ENCODE peak calls at places on chromosomes 6 and 20, in ten cellular contexts. J is cardiac muscle cell, B is cardiac fibroblast, Q is fibroblast of lung, F is GM12865, T is heart right ventricle, W is HCT116, G is lung, Z is upper lobe of left lung, Y is left ventricle myocardium inferior. H is an unnamed sample.

GRCh38 chr6:131949909-131950766 is 1.0 kb downstream of the CCN2 start:
- DNase-seq in G (peak; percentile 86), Q (peak; percentile 91), Y (peak; percentile 76), J (peak; percentile 96), T (peak; percentile 77), B (peak; percentile 96), Z (peak; percentile 69), W (peak; percentile 32), F (no peak), H (peak; percentile 81)

GRCh38 chr6:1439349-1439748 is 50.0 kb downstream of the FOXF2 start:
- DNase-seq in Y (no peak), Q (peak; percentile 18), G (no peak), F (no peak), B (peak; percentile 17), Z (no peak), J (peak; percentile 33), W (no peak), T (no peak), H (no peak)

GRCh38 chr6:94238868-94239267 is 819.5 kb upstream of the EPHA7 start:
- DNase-seq in T (no peak), Q (no peak), B (no peak), W (no peak), F (peak; percentile 7), G (no peak), Y (no peak), J (no peak), Z (no peak), H (no peak)

GRCh38 chr6:158642097-158642601 is 2.4 kb downstream of the DYNLT1 start:
- DNase-seq in J (peak; percentile 73), Q (peak; percentile 95), Y (no peak), Z (peak; percentile 59), T (peak; percentile 46), F (no peak), G (peak; percentile 41), B (peak; percentile 83), W (no peak), H (no peak)

GRCh38 chr20:2485662-2486061 is 15.1 kb upstream of the SNRPB start:
- DNase-seq in F (no peak), Z (peak; percentile 24), Y (peak; percentile 56), G (no peak), Q (no peak), J (no peak), T (peak; percentile 57), W (no peak), B (no peak), H (no peak)

GRCh38 chr6:5084192-5084786 is 852 bp upstream of the PPP1R3G start:
- DNase-seq in Z (no peak), J (no peak), F (peak; percentile 28), B (no peak), Q (no peak), G (no peak), W (no peak), Y (peak; percentile 75), T (no peak), H (no peak)

GRCh38 chr20:39083781-39084180 is 121.6 kb downstream of the DHX35 start:
- DNase-seq in T (no peak), B (no peak), G (no peak), Q (no peak), J (no peak), F (no peak), Z (no peak), W (no peak), Y (no peak), H (no peak)

GRCh38 chr6:18160921-18161320 is 5.7 kb downstream of the KDM1B start:
- DNase-seq in B (no peak), J (no peak), Y (no peak), G (no peak), Z (no peak), Q (no peak), T (no peak), F (no peak), W (no peak), H (no peak)

GRCh38 chr6:43386492-43386891 is 17.0 kb upstream of the ZNF318 start:
- DNase-seq in T (no peak), G (no peak), J (no peak), F (peak; percentile 45), B (no peak), Y (no peak), W (no peak), Q (peak; percentile 5), Z (no peak), H (no peak)

GRCh38 chr20:53287357-53288042 is 306.1 kb downstream of the ZNF217 start:
- DNase-seq in Z (no peak), F (peak; percentile 3), W (no peak), T (no peak), B (no peak), J (peak; percentile 0), Q (no peak), Y (no peak), G (no peak), H (no peak)

GRCh38 chr20:49889943-49890650 is 25.2 kb downstream of the SPATA2 start:
- DNase-seq in J (no peak), Z (no peak), W (no peak), G (no peak), F (no peak), Q (no peak), B (no peak), Y (no peak), T (no peak), H (no peak)

GRCh38 chr6:142846883-142847287 is 98.1 kb downstream of the HIVEP2 start:
- DNase-seq in F (peak; percentile 78), T (peak; percentile 58), G (no peak), W (no peak), B (peak; percentile 81), Q (peak; percentile 93), Y (no peak), J (peak; percentile 67), Z (no peak), H (peak; percentile 69)

GRCh38 chr6:13351271-13351670 is 22.9 kb upstream of the TBC1D7 start:
- DNase-seq in Q (no peak), T (no peak), W (no peak), Z (no peak), Y (no peak), J (no peak), G (no peak), F (no peak), B (no peak), H (no peak)

GRCh38 chr20:19903168-19903676 is 113.9 kb upstream of the NAA20 start:
- DNase-seq in T (peak; percentile 47), Y (no peak), Q (peak; percentile 20), Z (peak; percentile 53), F (peak; percentile 77), G (peak; percentile 39), B (peak; percentile 45), W (no peak), J (peak; percentile 65), H (no peak)

DNA sequence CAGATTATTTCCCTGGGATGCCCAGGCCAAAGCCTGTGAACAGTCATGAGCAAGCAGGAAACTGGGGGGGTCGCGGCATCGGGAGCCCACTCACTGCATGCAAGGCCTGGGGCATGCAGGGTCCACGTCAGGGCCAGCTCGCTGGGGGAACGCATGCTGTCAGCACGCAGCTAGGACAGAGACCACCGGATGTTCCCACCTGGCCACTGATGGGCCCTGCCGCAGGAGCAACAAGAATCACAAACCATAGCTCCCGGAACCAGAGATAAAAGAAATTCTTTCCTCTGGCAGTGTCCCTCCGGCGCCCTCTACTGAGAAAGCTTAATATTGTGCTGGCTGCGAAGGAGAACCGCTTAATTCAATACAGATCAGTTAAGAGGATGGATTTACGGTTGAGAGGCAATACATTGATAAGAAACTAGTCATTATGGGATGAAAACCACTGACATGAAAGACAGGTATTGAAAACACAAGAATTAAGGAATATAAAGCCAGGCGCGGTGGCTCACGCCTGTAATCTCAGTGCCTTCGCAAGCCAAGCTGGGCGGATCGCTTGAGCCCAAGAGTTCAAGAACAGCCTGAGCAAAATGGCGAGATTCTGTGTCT is 32.6 kb downstream of the C6orf15 start:
- DNase-seq in G (peak; percentile 65), F (peak; percentile 71), J (peak; percentile 73), Y (peak; percentile 34), T (peak; percentile 63), W (peak; percentile 38), Z (peak; percentile 52), B (peak; percentile 71), Q (peak; percentile 50), H (peak; percentile 33)
- H3K4me3 ChIP-seq in G (no peak overlapping the region), F (no peak overlapping the region), J (no peak overlapping the region), Y (peak overlapping the region; percentile 48), T (peak overlapping the region; percentile 37), W (no peak overlapping the region), Z (no peak overlapping the region), B (no peak overlapping the region), Q (no peak overlapping the region), H (no peak overlapping the region)

GRCh38 chr6:167898673-167899311 is 72.1 kb downstream of the AFDN start:
- DNase-seq in G (no peak), F (peak; percentile 28), B (peak; percentile 74), W (no peak), T (no peak), Z (no peak), J (peak; percentile 66), Y (no peak), Q (peak; percentile 40), H (no peak)
- TF ChIP-seq CTCF in G (peak; percentile 73), F (peak; percentile 46), B (peak; percentile 74), W (peak; percentile 62), T (peak; percentile 61), Z (peak; percentile 69), J (peak; percentile 78), Y (peak; percentile 85), Q (peak; percentile 52), H (peak; percentile 50)

DNA sequence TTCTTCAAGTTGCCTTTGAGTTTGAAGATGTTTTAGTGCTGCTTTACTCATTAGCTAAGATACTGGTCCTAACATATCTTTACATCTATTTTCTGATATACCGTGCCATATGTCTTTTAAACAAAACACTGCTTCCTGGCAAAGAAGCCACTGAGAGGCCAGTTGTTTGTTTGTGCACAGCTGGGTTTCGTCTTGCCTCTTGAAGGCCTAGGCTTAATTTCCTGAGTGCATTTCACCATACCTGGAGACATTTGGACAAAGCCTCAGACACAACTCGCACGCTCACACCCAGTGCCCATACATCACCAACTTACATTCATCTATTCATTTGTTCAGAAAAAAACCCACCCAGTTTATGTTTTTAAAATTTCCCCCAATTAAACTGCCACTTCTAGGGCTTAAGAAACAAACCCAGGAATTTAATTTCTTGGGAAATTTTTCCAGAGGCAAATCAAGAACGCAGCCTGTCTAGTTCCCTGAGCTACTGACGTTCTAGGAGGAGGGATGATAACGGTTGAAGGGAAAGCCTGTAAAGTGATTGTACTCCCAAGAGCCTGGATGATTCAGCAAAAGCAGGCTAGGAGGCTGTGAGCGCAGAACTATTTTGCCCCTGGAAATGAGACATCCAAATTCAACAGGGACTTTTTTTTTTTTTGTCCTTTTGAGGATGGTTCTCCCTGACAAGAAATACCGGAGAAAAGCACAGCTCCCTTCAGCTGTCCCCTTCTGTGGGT is 77.7 kb downstream of the OLIG3 start:
- DNase-seq in B (peak; percentile 88), W (no peak), Y (no peak), Q (peak; percentile 43), Z (no peak), J (peak; percentile 88), T (no peak), G (no peak), F (no peak), H (no peak)
- H3K4me3 ChIP-seq in B (no peak overlapping the region), W (no peak overlapping the region), Y (no peak overlapping the region), Q (no peak overlapping the region), Z (no peak overlapping the region), J (no peak overlapping the region), T (no peak overlapping the region), G (no peak overlapping the region), F (no peak overlapping the region), H (no peak overlapping the region)

GRCh38 chr6:11190625-11191245 is 41.7 kb downstream of the NEDD9 start:
- DNase-seq in F (no peak), Q (no peak), W (no peak), G (no peak), T (no peak), J (no peak), B (no peak), Y (no peak), Z (no peak), H (no peak)
- TF ChIP-seq CTCF in F (no peak), Q (no peak), W (no peak), G (no peak), T (no peak), J (no peak), B (no peak), Y (no peak), Z (no peak), H (no peak)